ENCODE peak calls at places on chromosomes 4 and X, in four cellular contexts. H, N, G and K are unnamed samples.

GRCh38 chrX:110317820-110318663 is at the start of gene AMMECR1:
- DNase-seq in G (peak), N (peak), H (peak), K (peak)

GRCh38 chr4:17811078-17811603 is 362 bp downstream of the NCAPG start:
- DNase-seq in H (no peak), G (no peak), N (peak), K (no peak)

GRCh38 chr4:4327652-4328121 is 37.6 kb downstream of the ZBTB49 start:
- DNase-seq in N (no peak), H (no peak), G (no peak), K (no peak)

GRCh38 chrX:97367149-97367548 is 483.4 kb downstream of the RPA4 start:
- DNase-seq in G (no peak), H (no peak), N (no peak), K (no peak)

GRCh38 chr4:2947926-2948325 is 15.3 kb downstream of the NOP14 start:
- DNase-seq in G (no peak), N (no peak), H (no peak), K (no peak)

GRCh38 chr4:101695176-101695575 is 95.4 kb upstream of the BANK1 start:
- DNase-seq in N (no peak), H (no peak), G (no peak), K (no peak)

GRCh38 chrX:151737494-151737893 is 2.9 kb downstream of the CNGA2 start:
- DNase-seq in G (no peak), H (no peak), N (no peak), K (no peak)

GRCh38 chr4:27381806-27382205 is 521.2 kb downstream of the STIM2 start:
- DNase-seq in G (no peak), N (no peak), H (no peak), K (no peak)

GRCh38 chr4:114077610-114078009 is 98.2 kb upstream of the ARSJ start:
- DNase-seq in N (no peak), H (peak), G (no peak), K (no peak)

GRCh38 chr4:5143940-5144339 is 92.7 kb downstream of the STK32B start:
- DNase-seq in N (no peak), G (no peak), H (no peak), K (no peak)

GRCh38 chr4:8228319-8229250 is 29.5 kb downstream of the SH3TC1 start:
- DNase-seq in G (peak), N (peak), H (peak), K (peak)

GRCh38 chrX:106952988-106953387 is 32.8 kb downstream of the CLDN2 start:
- DNase-seq in G (no peak), H (peak), N (no peak), K (no peak)

GRCh38 chr4:179597301-179597700 is 2155.1 kb upstream of the AGA start:
- DNase-seq in N (no peak), G (no peak), H (no peak), K (no peak)

GRCh38 chr4:153521995-153522799 is 56.0 kb downstream of the TMEM131L start:
- DNase-seq in N (no peak), H (no peak), G (peak), K (peak)

GRCh38 chrX:15721911-15722310 is 16.2 kb upstream of the CA5B start:
- DNase-seq in H (no peak), G (no peak), N (no peak), K (no peak)

GRCh38 chrX:102934624-102935023 is 2.4 kb upstream of the RAB40AL start:
- DNase-seq in H (peak), G (no peak), N (no peak), K (no peak)

GRCh38 chrX:71543316-71543715 is 10.4 kb downstream of the OGT start:
- DNase-seq in N (no peak), H (peak), G (no peak), K (no peak)

GRCh38 chrX:70754169-70754843 is 154.2 kb downstream of the TEX11 start:
- DNase-seq in H (no peak), N (no peak), G (no peak), K (no peak)

GRCh38 chr4:168811793-168812651 is 198.0 kb downstream of the CBR4 start:
- DNase-seq in G (no peak), H (peak), N (no peak), K (no peak)

GRCh38 chr4:183504064-183504929 is 561 bp upstream of the ING2 start:
- DNase-seq in H (peak), N (peak), G (peak), K (peak)

GRCh38 chr4:3252831-3253641 is 4.1 kb downstream of the MSANTD1 start:
- DNase-seq in N (no peak), G (no peak), H (no peak), K (no peak)

GRCh38 chr4:165461176-165461835 is 82.5 kb downstream of the CPE start:
- DNase-seq in H (no peak), G (no peak), N (no peak), K (no peak)

GRCh38 chr4:8657381-8657776 is 64.8 kb downstream of the CPZ start:
- DNase-seq in G (no peak), N (no peak), H (no peak), K (no peak)

GRCh38 chr4:3384771-3385701 is 56.7 kb upstream of the HGFAC start:
- DNase-seq in G (no peak), N (no peak), H (no peak), K (no peak)

GRCh38 chrX:42704454-42704853 is 73.5 kb downstream of the PPP1R2C start:
- DNase-seq in N (no peak), G (no peak), H (no peak), K (no peak)